ENCODE peak calls at places on chromosomes 11 and 22, in ten cellular contexts. S is BJ; D is NCI-H1930; N is stimulated activated CD4-positive, alpha-beta T cell treated with anti-CD3 and anti-CD28 coated beads, TNF-alpha, amount 100 ng/mL, for 48 hours; U is stimulated activated effector memory CD8-positive, alpha-beta T cell treated with anti-CD3 and anti-CD28 coated beads, Interleukin-12 subunit alpha, Interleukin-12 subunit beta, amount 100 ng/mL, for 72 hours; Q is LoVo; W is fibroblast of pulmonary artery; H is iPS-NIHi11; P is posterior cingulate gyrus; R is ovary. T is an unnamed sample.

GRCh38 chr22:23609983-23610781 is 21.9 kb downstream of the DRICH1 start:
- DNase-seq in S (no peak), D (no peak), N (no peak), U (no peak), Q (no peak), W (no peak), H (no peak), P (no peak), R (no peak), T (no peak)

GRCh38 chr22:36510966-36511881 is 4.4 kb upstream of the FOXRED2 start:
- DNase-seq in S (no peak), D (peak; percentile 12), N (no peak), U (no peak), Q (peak; percentile 36), W (peak; percentile 65), H (peak; percentile 67), P (no peak), R (no peak), T (peak; percentile 74)

GRCh38 chr11:67293090-67293489 is 4.0 kb downstream of the ANKRD13D start:
- DNase-seq in S (no peak), D (no peak), N (no peak), U (no peak), Q (no peak), W (peak; percentile 42), H (no peak), P (no peak), R (no peak), T (peak; percentile 57)

GRCh38 chr11:124075841-124076571 is 34.9 kb upstream of the OR10G7 start:
- DNase-seq in S (no peak), D (no peak), N (no peak), U (no peak), Q (no peak), W (no peak), H (peak; percentile 26), P (peak; percentile 44), R (no peak), T (peak; percentile 51)

GRCh38 chr22:19715286-19715939 is 1.1 kb downstream of the SEPTIN5 start:
- DNase-seq in S (no peak), D (no peak), N (no peak), U (no peak), Q (no peak), W (no peak), H (no peak), P (no peak), R (no peak), T (no peak)

GRCh38 chr22:48423481-48423901 is 1404.2 kb downstream of the BRD1 start:
- DNase-seq in S (no peak), D (no peak), N (no peak), U (no peak), Q (no peak), W (no peak), H (no peak), P (no peak), R (no peak), T (peak; percentile 62)

GRCh38 chr11:1923201-1923956 is 3.9 kb downstream of the TNNT3 start:
- DNase-seq in S (no peak), D (no peak), N (no peak), U (no peak), Q (no peak), W (no peak), H (no peak), P (no peak), R (no peak), T (no peak)

GRCh38 chr11:19345519-19345847 is 104.7 kb upstream of the E2F8 start:
- DNase-seq in S (no peak), D (peak; percentile 61), N (no peak), U (no peak), Q (no peak), W (peak; percentile 31), H (peak; percentile 60), P (peak; percentile 67), R (no peak), T (peak; percentile 42)

GRCh38 chr22:37768273-37768672 is 39.5 kb upstream of the GCAT start:
- DNase-seq in S (no peak), D (no peak), N (no peak), U (no peak), Q (no peak), W (no peak), H (peak; percentile 64), P (no peak), R (no peak), T (no peak)

GRCh38 chr11:105582497-105582896 is 27.4 kb upstream of the GRIA4 start:
- DNase-seq in S (no peak), D (no peak), N (no peak), U (no peak), Q (no peak), W (no peak), H (no peak), P (no peak), R (no peak), T (peak; percentile 12)

GRCh38 chr22:48496987-48497650 is 1330.6 kb downstream of the BRD1 start:
- DNase-seq in S (no peak), D (no peak), N (no peak), U (no peak), Q (no peak), W (no peak), H (no peak), P (no peak), R (no peak), T (no peak)

GRCh38 chr11:44112083-44112865 is 16.8 kb downstream of the EXT2 start:
- DNase-seq in S (peak; percentile 40), D (no peak), N (no peak), U (no peak), Q (no peak), W (peak; percentile 53), H (no peak), P (peak; percentile 22), R (no peak), T (peak; percentile 70)

GRCh38 chr11:120244966-120245365 is 5.0 kb downstream of the POU2F3 start:
- DNase-seq in S (no peak), D (no peak), N (no peak), U (no peak), Q (no peak), W (no peak), H (no peak), P (no peak), R (no peak), T (no peak)

GRCh38 chr11:77065878-77066228 is 918 bp upstream of the CAPN5 start:
- DNase-seq in S (no peak), D (no peak), N (no peak), U (no peak), Q (no peak), W (peak; percentile 73), H (no peak), P (no peak), R (peak; percentile 64), T (peak; percentile 54)

GRCh38 chr22:21633481-21633880 is 921 bp downstream of the CCDC116 start:
- DNase-seq in S (no peak), D (no peak), N (no peak), U (no peak), Q (no peak), W (no peak), H (no peak), P (no peak), R (no peak), T (no peak)